ENCODE peak calls at places on chromosomes 4 and X, in four cellular contexts. One of them, this sample, is unnamed.
A peak's percentile ranks its signal among the peaks of the same experiment; 100 is the strongest.

GRCh38 chr4:183434264-183435045 is 10.0 kb upstream of the CDKN2AIP start:
- DNase-seq in transverse colon: no peak
- DNase-seq in HCT116: no peak
- DNase-seq in suprapubic skin: no peak
- DNase-seq in this sample: no peak

GRCh38 chr4:67393699-67394281 is 151.5 kb downstream of the CENPC start:
- DNase-seq in transverse colon: no peak
- DNase-seq in HCT116: peak; percentile 29
- DNase-seq in suprapubic skin: no peak
- DNase-seq in this sample: no peak

GRCh38 chr4:75172551-75172950 is 239.6 kb downstream of the PARM1 start:
- DNase-seq in transverse colon: no peak
- DNase-seq in HCT116: no peak
- DNase-seq in suprapubic skin: no peak
- DNase-seq in this sample: no peak

GRCh38 chr4:184528713-184529112 is 54.4 kb upstream of the IRF2 start:
- DNase-seq in transverse colon: no peak
- DNase-seq in HCT116: no peak
- DNase-seq in suprapubic skin: no peak
- DNase-seq in this sample: no peak

GRCh38 chrX:118432799-118433198 is 62.8 kb upstream of the DOCK11 start:
- DNase-seq in transverse colon: no peak
- DNase-seq in HCT116: no peak
- DNase-seq in suprapubic skin: no peak
- DNase-seq in this sample: no peak

GRCh38 chrX:13721819-13722527 is 12.4 kb downstream of the TRAPPC2 start:
- DNase-seq in transverse colon: no peak
- DNase-seq in HCT116: no peak
- DNase-seq in suprapubic skin: no peak
- DNase-seq in this sample: no peak

GRCh38 chrX:106249706-106250379 is 81.7 kb downstream of the PWWP3B start:
- DNase-seq in transverse colon: no peak
- DNase-seq in HCT116: no peak
- DNase-seq in suprapubic skin: no peak
- DNase-seq in this sample: no peak

GRCh38 chr4:40630335-40631021 is 814 bp upstream of the RBM47 start:
- DNase-seq in transverse colon: peak; percentile 80
- DNase-seq in HCT116: peak; percentile 26
- DNase-seq in suprapubic skin: peak; percentile 82
- DNase-seq in this sample: peak; percentile 58

GRCh38 chr4:110368409-110368808 is 107.5 kb upstream of the ENPEP start:
- DNase-seq in transverse colon: no peak
- DNase-seq in HCT116: no peak
- DNase-seq in suprapubic skin: no peak
- DNase-seq in this sample: no peak

GRCh38 chr4:140426610-140427103 is 791 bp downstream of the CLGN start:
- DNase-seq in transverse colon: no peak
- DNase-seq in HCT116: no peak
- DNase-seq in suprapubic skin: no peak
- DNase-seq in this sample: no peak

DNA sequence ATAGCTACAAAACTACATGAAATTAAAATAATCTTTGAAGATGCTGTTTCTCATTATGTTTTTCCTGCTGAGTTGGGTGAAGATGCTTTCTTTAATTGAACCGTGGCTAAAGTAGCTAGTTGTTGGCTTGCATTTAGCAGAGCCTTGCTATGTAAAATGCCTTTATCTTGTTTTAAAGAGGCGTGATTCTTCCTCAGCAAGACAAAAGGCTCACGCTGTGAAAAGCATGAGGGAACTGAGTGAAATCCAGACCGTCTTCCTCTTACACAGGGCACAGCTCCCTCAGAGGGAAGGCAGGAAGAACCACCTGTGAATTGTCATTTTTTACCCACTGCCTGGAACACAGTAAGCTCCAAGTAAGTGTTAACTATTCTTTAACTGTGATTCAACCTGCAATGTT is 39.0 kb upstream of the ZNF518B start:
- DNase-seq in transverse colon: no peak
- DNase-seq in HCT116: no peak
- DNase-seq in suprapubic skin: no peak
- DNase-seq in this sample: no peak
- TF ChIP-seq POLR2A in transverse colon: no peak
- TF ChIP-seq POLR2A in HCT116: no peak
- TF ChIP-seq POLR2A in suprapubic skin: no peak
- TF ChIP-seq POLR2A in this sample: no peak

GRCh38 chr4:84719115-84719514 is 136.2 kb downstream of the CDS1 start:
- DNase-seq in transverse colon: no peak
- DNase-seq in HCT116: no peak
- DNase-seq in suprapubic skin: no peak
- DNase-seq in this sample: no peak
- H3K36me3 ChIP-seq in transverse colon: peaks cover 30% of the 10 kb centered on the region
- H3K36me3 ChIP-seq in HCT116: no peaks in the 10 kb centered on the region
- H3K36me3 ChIP-seq in suprapubic skin: peaks cover 80% of the 10 kb centered on the region
- H3K36me3 ChIP-seq in this sample: peaks cover 7% of the 10 kb centered on the region

GRCh38 chrX:46308106-46308505 is 237.1 kb downstream of the ZNF674 start:
- DNase-seq in transverse colon: no peak
- DNase-seq in HCT116: no peak
- DNase-seq in suprapubic skin: no peak
- DNase-seq in this sample: no peak
- TF ChIP-seq POLR2AphosphoS5 in transverse colon: no peak
- TF ChIP-seq POLR2AphosphoS5 in HCT116: no peak
- TF ChIP-seq POLR2AphosphoS5 in suprapubic skin: no peak
- TF ChIP-seq POLR2AphosphoS5 in this sample: no peak

GRCh38 chrX:47193475-47194241 is at the start of gene UBA1:
- DNase-seq in transverse colon: peak; percentile 98
- DNase-seq in HCT116: peak; percentile 87
- DNase-seq in suprapubic skin: peak; percentile 95
- DNase-seq in this sample: peak; percentile 92

GRCh38 chrX:47191806-47192401 is 1.7 kb upstream of the UBA1 start:
- DNase-seq in transverse colon: no peak
- DNase-seq in HCT116: no peak
- DNase-seq in suprapubic skin: no peak
- DNase-seq in this sample: no peak

GRCh38 chrX:47189906-47190305 is 3.7 kb upstream of the UBA1 start:
- DNase-seq in transverse colon: no peak
- DNase-seq in HCT116: no peak
- DNase-seq in suprapubic skin: no peak
- DNase-seq in this sample: no peak

GRCh38 chrX:47191331-47191730 is 2.3 kb upstream of the UBA1 start:
- DNase-seq in transverse colon: peak; percentile 51
- DNase-seq in HCT116: peak; percentile 13
- DNase-seq in suprapubic skin: no peak
- DNase-seq in this sample: no peak

DNA sequence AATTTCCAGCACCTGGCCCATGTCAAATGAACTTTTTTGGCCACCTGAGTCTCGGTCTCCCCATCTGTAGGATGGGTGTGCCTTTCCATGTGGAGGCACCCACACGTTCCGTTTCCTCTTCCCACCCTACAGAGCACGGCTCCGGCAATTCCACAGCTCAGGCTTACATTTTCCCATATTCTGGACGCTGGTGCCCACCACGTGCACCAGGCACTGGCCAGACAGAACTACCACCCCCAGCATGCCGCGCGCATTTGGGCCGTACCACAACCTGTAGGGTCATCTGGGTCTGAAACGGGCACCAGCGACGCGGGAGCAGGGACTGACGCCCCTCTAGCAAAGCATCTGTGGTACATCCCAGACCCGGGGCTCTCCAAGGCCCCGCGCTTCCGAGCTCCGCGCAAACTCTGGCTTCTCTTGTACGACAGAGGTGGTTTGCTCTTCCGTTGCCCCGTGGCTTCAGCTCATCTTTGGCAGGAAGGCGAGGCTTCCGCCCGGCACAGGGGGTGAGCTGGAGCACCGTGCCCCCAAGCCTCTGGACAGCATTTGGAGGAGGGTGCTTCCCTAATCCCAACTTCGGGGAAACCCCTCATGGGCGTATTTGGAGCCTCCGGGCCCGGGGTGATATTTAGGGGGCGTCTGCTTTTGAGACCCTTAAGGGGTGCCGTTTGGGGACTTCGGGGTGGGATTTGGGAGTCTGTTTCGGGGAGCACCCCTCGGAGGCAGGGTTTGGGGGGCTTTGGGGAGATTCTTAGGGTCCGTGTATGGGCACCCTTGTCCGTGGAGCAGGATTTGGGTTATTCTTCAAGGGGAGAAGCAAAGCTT is 3.0 kb upstream of the UBA1 start:
- DNase-seq in transverse colon: peak; percentile 87
- DNase-seq in HCT116: peak; percentile 83
- DNase-seq in suprapubic skin: peak; percentile 86
- DNase-seq in this sample: peak; percentile 78
- TF ChIP-seq POLR2A in transverse colon: peak; percentile 48
- TF ChIP-seq POLR2A in HCT116: peak; percentile 26
- TF ChIP-seq POLR2A in suprapubic skin: no peak
- TF ChIP-seq POLR2A in this sample: no peak

This sample was measured in breast epithelium.